ENCODE peak calls at places on chromosomes 1 and 21, in eight cellular contexts. A, G, M, V, Y, W, P and K are unnamed samples.

GRCh38 chr1:12556368-12556930 is 61.6 kb downstream of the DHRS3 start:
- DNase-seq in P (no peak), V (peak; percentile 46), G (peak; percentile 74), M (peak; percentile 39), Y (no peak), A (peak; percentile 95), W (peak; percentile 84), K (peak; percentile 97)

GRCh38 chr1:178607718-178608408 is 95.0 kb downstream of the TEX35 start:
- DNase-seq in W (no peak), G (no peak), P (no peak), M (no peak), Y (no peak), V (no peak), A (peak; percentile 58), K (peak; percentile 58)

GRCh38 chr1:30748699-30749401 is 8.7 kb downstream of the LAPTM5 start:
- DNase-seq in A (peak; percentile 21), G (no peak), Y (no peak), V (no peak), M (no peak), P (peak; percentile 65), W (no peak), K (no peak)

GRCh38 chr1:204445860-204446412 is 34.3 kb upstream of the PPP1R15B start:
- DNase-seq in P (peak; percentile 55), W (no peak), V (no peak), M (peak; percentile 73), A (peak; percentile 37), G (peak; percentile 75), Y (no peak), K (no peak)

GRCh38 chr1:50976890-50977574 is 7.0 kb downstream of the CDKN2C start:
- DNase-seq in A (peak; percentile 58), W (no peak), G (peak; percentile 58), P (peak; percentile 55), M (no peak), Y (no peak), V (no peak), K (peak; percentile 37)

GRCh38 chr1:207752456-207753132 is 740 bp downstream of the CD46 start:
- DNase-seq in G (peak; percentile 80), W (no peak), P (peak; percentile 42), Y (no peak), V (peak; percentile 54), A (peak; percentile 12), M (peak; percentile 77), K (peak; percentile 29)

GRCh38 chr1:182952677-182953444 is at the start of gene SHCBP1L:
- DNase-seq in Y (no peak), M (no peak), A (peak; percentile 41), V (no peak), G (no peak), P (peak; percentile 18), W (no peak), K (no peak)

GRCh38 chr1:93433407-93433961 is 14.4 kb upstream of the FNBP1L start:
- DNase-seq in G (peak; percentile 78), P (no peak), M (peak; percentile 30), Y (no peak), A (no peak), V (no peak), W (no peak), K (no peak)

GRCh38 chr1:183676515-183677189 is 23.5 kb upstream of the APOBEC4 start:
- DNase-seq in Y (no peak), P (no peak), A (peak; percentile 34), M (no peak), W (no peak), V (no peak), G (no peak), K (peak; percentile 56)

GRCh38 chr1:98099501-98099900 is 178.7 kb upstream of the DPYD start:
- DNase-seq in W (no peak), G (no peak), Y (peak; percentile 68), A (no peak), P (no peak), M (no peak), V (no peak), K (peak; percentile 80)

GRCh38 chr21:31873696-31874599 is 1.1 kb downstream of the HUNK start:
- DNase-seq in A (peak; percentile 18), P (no peak), G (peak; percentile 81), M (peak; percentile 68), V (peak; percentile 36), W (no peak), Y (no peak), K (no peak)

GRCh38 chr1:26740958-26741357 is 45.1 kb downstream of the ARID1A start:
- DNase-seq in V (no peak), G (no peak), M (no peak), A (no peak), W (no peak), Y (no peak), P (no peak), K (no peak)

GRCh38 chr1:26743426-26744059 is 44.2 kb upstream of the PIGV start:
- DNase-seq in V (no peak), Y (no peak), M (no peak), W (no peak), G (no peak), P (no peak), A (no peak), K (no peak)

GRCh38 chr1:26747048-26747447 is 40.7 kb upstream of the PIGV start:
- DNase-seq in G (no peak), Y (no peak), V (no peak), M (no peak), W (no peak), P (no peak), A (no peak), K (no peak)

GRCh38 chr1:26745191-26745590 is 42.6 kb upstream of the PIGV start:
- DNase-seq in V (no peak), Y (no peak), A (peak; percentile 31), P (no peak), G (no peak), M (no peak), W (no peak), K (peak; percentile 42)

DNA sequence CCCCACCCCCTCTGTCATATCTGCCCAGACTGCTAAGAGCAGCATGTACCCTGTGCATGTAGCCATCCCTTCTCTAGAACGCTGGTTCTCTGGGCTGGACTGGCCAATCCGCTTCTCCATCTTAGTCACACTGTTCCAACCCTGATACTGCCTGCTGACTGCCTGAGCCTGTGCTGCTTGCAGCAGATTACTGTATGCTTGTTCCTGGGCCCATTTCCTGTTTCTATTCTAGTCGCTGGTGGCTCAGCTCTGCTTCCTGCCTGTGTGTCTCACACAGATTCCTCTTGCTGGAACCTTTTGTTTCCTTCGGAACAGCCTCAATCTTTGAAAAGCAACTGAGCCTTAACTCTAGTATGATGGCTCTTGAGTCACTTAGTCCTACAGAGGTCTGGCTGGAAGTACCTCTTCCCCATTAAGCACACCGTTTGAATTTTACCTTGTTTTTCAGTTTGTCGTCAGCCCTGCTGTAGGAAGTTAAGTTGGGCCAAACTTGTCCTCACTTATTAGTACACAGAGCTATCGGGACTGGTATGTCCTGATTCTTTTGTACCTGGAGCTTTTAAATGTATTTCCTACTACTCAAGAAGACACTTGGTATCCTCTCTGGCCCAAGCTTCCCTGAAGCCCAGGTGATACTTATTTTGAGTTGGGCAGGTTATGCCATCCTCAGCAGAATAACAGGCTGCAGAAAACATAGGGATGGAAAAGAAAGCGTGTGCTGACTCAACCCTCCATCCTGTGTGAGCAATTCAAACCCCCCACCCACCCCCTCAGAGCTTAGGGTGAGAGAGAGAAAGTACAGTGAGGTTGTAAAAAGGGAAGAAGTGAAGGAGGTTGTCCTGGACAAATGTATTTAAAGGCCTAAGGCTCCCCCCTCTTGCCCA is 43.4 kb upstream of the PIGV start:
- DNase-seq in W (peak; percentile 83), G (peak; percentile 74), M (peak; percentile 81), A (peak; percentile 91), P (peak; percentile 98), V (peak; percentile 74), Y (peak; percentile 85), K (peak; percentile 88)
- H3K4me3 ChIP-seq in W (no peak overlapping the region), G (peak overlapping the region; percentile 11), M (no peak overlapping the region), A (no peak overlapping the region), P (peak overlapping the region; percentile 35), V (no peak overlapping the region), Y (no peak overlapping the region), K (no peak overlapping the region)

GRCh38 chr1:85398391-85399064 is 66.4 kb downstream of the DDAH1 start:
- DNase-seq in Y (no peak), W (no peak), P (peak; percentile 49), V (no peak), M (no peak), A (peak; percentile 77), G (no peak), K (peak; percentile 68)
- TF ChIP-seq CTCF in Y (peak; percentile 21), W (peak; percentile 61), P (peak; percentile 29), V (no peak), M (no peak), A (peak; percentile 50), G (peak; percentile 22), K (peak; percentile 52)

GRCh38 chr1:64474133-64474532 is 4.2 kb downstream of the CACHD1 start:
- DNase-seq in P (no peak), M (no peak), A (no peak), W (no peak), Y (no peak), G (no peak), V (no peak), K (no peak)

GRCh38 chr1:64473367-64473766 is 3.4 kb downstream of the CACHD1 start:
- DNase-seq in W (no peak), P (no peak), A (no peak), G (no peak), V (no peak), Y (no peak), M (no peak), K (no peak)

GRCh38 chr1:64471218-64471719 is 1.3 kb downstream of the CACHD1 start:
- DNase-seq in W (no peak), Y (no peak), G (peak; percentile 80), P (peak; percentile 30), A (peak; percentile 21), M (peak; percentile 20), V (peak; percentile 47), K (peak; percentile 20)

GRCh38 chr1:64471724-64472276 is 1.9 kb downstream of the CACHD1 start:
- DNase-seq in W (no peak), P (no peak), M (no peak), V (no peak), A (no peak), G (no peak), Y (no peak), K (no peak)

DNA sequence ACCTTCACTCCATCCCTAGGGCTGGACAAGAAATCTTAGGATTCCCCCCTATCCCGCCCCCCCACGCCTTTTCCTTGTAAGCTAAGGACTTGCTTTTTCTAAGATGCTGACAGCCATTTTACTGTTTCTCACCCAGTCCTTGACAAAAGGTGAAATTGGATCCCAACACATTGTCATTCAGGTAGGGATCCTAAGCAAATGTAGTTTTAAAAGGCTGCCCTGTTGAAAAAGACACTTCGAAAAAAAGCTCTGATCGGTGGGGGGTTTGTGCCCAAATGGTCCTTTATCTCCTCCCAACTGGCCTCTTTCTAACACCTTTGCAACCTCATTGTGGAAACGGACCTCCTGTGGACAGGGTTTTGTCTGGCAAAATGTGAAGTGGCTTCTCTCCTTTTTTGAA is 2.9 kb downstream of the CACHD1 start:
- DNase-seq in M (no peak), A (no peak), Y (no peak), W (no peak), P (no peak), G (no peak), V (no peak), K (no peak)
- H3K4me3 ChIP-seq in M (no peak overlapping the region), A (peak overlapping the region; percentile 95), Y (peak overlapping the region; percentile 70), W (no peak overlapping the region), P (no peak overlapping the region), G (peak overlapping the region; percentile 68), V (no peak overlapping the region), K (no peak overlapping the region)

DNA sequence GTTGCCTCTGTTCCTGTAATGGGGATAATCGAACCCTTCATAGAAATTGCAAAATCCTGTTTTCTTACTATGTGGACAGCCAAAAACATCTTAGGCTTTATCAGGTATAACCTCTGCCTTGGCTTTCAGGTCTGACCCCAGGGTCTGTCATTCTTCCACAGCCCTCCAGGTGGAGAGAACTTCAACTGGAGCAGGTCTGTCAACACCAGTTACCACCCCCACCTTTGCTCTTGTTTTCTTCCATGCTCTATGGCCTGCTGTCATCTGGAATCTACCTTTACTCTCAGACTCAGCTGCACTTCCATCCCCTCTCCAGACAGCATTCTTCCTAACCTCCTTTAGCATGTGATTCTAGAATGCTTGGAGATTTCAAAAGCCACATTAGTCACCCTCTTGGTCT is 10.4 kb upstream of the GJA9 start:
- DNase-seq in W (no peak), P (no peak), Y (no peak), M (no peak), V (no peak), G (no peak), A (no peak), K (no peak)
- TF ChIP-seq CTCF in W (no peak), P (no peak), Y (no peak), M (no peak), V (no peak), G (no peak), A (no peak), K (no peak)